ENCODE peak calls at places on chromosome 4, in seven cellular contexts. B is transverse colon, Q is MM.1S, K is heart left ventricle, M is HFF-Myc, C is cardiac fibroblast, V is mucosa of descending colon. X is an unnamed sample.

GRCh38 chr4:114012749-114013148 is 33.3 kb upstream of the ARSJ start:
- DNase-seq in K (no peak), Q (no peak), V (no peak), C (no peak), B (no peak), M (no peak), X (no peak)

GRCh38 chr4:89298160-89298559 is 9.4 kb downstream of the GPRIN3 start:
- DNase-seq in C (no peak), V (peak; percentile 40), M (no peak), Q (peak; percentile 88), K (no peak), B (peak; percentile 66), X (no peak)

GRCh38 chr4:156971168-156971601 is 414 bp downstream of the PDGFC start:
- DNase-seq in K (peak; percentile 25), B (peak; percentile 21), M (no peak), Q (no peak), C (no peak), V (peak; percentile 51), X (no peak)

GRCh38 chr4:35500812-35501211 is 743.5 kb downstream of the ARAP2 start:
- DNase-seq in C (no peak), K (no peak), B (no peak), M (no peak), Q (peak; percentile 67), V (no peak), X (no peak)

GRCh38 chr4:96186593-96186992 is 346.7 kb downstream of the PDHA2 start:
- DNase-seq in B (no peak), Q (no peak), C (peak; percentile 4), V (no peak), M (no peak), K (no peak), X (no peak)

GRCh38 chr4:6668391-6668790 is 25.3 kb upstream of the S100P start:
- DNase-seq in C (no peak), M (no peak), Q (no peak), K (no peak), B (no peak), V (no peak), X (no peak)

GRCh38 chr4:155866177-155866576 is at the start of gene ASIC5:
- DNase-seq in B (no peak), V (no peak), Q (no peak), C (no peak), K (no peak), M (no peak), X (no peak)

GRCh38 chr4:22485751-22486150 is 30.1 kb downstream of the ADGRA3 start:
- DNase-seq in B (no peak), Q (no peak), V (no peak), K (no peak), M (peak; percentile 41), C (peak; percentile 76), X (no peak)

GRCh38 chr4:3660086-3660927 is 105.9 kb upstream of the ADRA2C start:
- DNase-seq in B (no peak), Q (no peak), M (no peak), C (no peak), V (no peak), K (no peak), X (no peak)

GRCh38 chr4:34091451-34091850 is 2152.9 kb downstream of the ARAP2 start:
- DNase-seq in K (no peak), V (no peak), M (no peak), C (peak; percentile 65), Q (peak; percentile 31), B (no peak), X (no peak)

GRCh38 chr4:110503588-110504435 is 27.9 kb downstream of the ENPEP start:
- DNase-seq in B (no peak), Q (peak; percentile 32), M (no peak), C (peak; percentile 44), K (no peak), V (no peak), X (no peak)

GRCh38 chr4:73891739-73892405 is 22.7 kb downstream of the CXCL1 start:
- DNase-seq in C (peak; percentile 93), V (no peak), K (no peak), Q (no peak), M (peak; percentile 62), B (no peak), X (no peak)

GRCh38 chr4:2785613-2786012 is 7.3 kb upstream of the SH3BP2 start:
- DNase-seq in Q (peak; percentile 47), K (peak; percentile 16), V (no peak), M (no peak), C (no peak), B (no peak), X (no peak)

GRCh38 chr4:146643812-146644401 is 5.2 kb downstream of the POU4F2 start:
- DNase-seq in K (no peak), V (no peak), M (peak; percentile 14), Q (peak; percentile 40), C (peak; percentile 24), B (no peak), X (peak; percentile 8)

GRCh38 chr4:102342404-102343074 is 2.7 kb downstream of the SLC39A8 start:
- DNase-seq in V (no peak), Q (no peak), K (no peak), C (no peak), B (no peak), M (no peak), X (no peak)
- H3K4me3 ChIP-seq in V (no peak overlapping the region), Q (peak overlapping the region; percentile 78), K (no peak overlapping the region), C (no peak overlapping the region), B (peak overlapping the region; percentile 70), M (no peak overlapping the region), X (no peak overlapping the region)

GRCh38 chr4:158940276-158940675 is 162.6 kb upstream of the RAPGEF2 start:
- DNase-seq in K (no peak), C (no peak), Q (no peak), V (no peak), B (no peak), M (no peak), X (no peak)

GRCh38 chr4:158945529-158946108 is 157.3 kb upstream of the RAPGEF2 start:
- DNase-seq in M (no peak), B (no peak), Q (no peak), V (no peak), K (no peak), C (no peak), X (no peak)

GRCh38 chr4:158938462-158939044 is 164.3 kb upstream of the RAPGEF2 start:
- DNase-seq in Q (no peak), C (peak; percentile 10), M (peak; percentile 54), V (no peak), K (no peak), B (no peak), X (no peak)

GRCh38 chr4:158936238-158936637 is 166.6 kb upstream of the RAPGEF2 start:
- DNase-seq in V (no peak), K (no peak), B (no peak), M (no peak), C (no peak), Q (no peak), X (no peak)

GRCh38 chr4:158941321-158941720 is 161.6 kb upstream of the RAPGEF2 start:
- DNase-seq in C (no peak), B (no peak), V (no peak), Q (no peak), M (no peak), K (no peak), X (no peak)
- TF ChIP-seq CTCF in C (no peak), B (no peak), V (no peak), Q (no peak), M (no peak), K (no peak), X (no peak)

GRCh38 chr4:11263208-11263607 is 165.5 kb downstream of the HS3ST1 start:
- DNase-seq in B (no peak), Q (no peak), C (no peak), M (no peak), K (no peak), V (no peak), X (no peak)
- H3K4me3 ChIP-seq in B (no peak overlapping the region), Q (no peak overlapping the region), C (no peak overlapping the region), M (no peak overlapping the region), K (no peak overlapping the region), V (no peak overlapping the region), X (no peak overlapping the region)

GRCh38 chr4:107379054-107379869 is 340.8 kb downstream of the PAPSS1 start:
- DNase-seq in Q (no peak), M (peak; percentile 52), V (no peak), C (peak; percentile 30), B (no peak), K (no peak), X (peak; percentile 10)
- TF ChIP-seq CTCF in Q (no peak), M (no peak), V (no peak), C (no peak), B (no peak), K (no peak), X (no peak)

GRCh38 chr4:48375651-48376291 is 34.4 kb downstream of the SLAIN2 start:
- DNase-seq in Q (no peak), B (peak; percentile 71), V (peak; percentile 62), C (peak; percentile 76), M (peak; percentile 56), K (no peak), X (no peak)
- H3K4me3 ChIP-seq in Q (no peak overlapping the region), B (no peak overlapping the region), V (no peak overlapping the region), C (no peak overlapping the region), M (no peak overlapping the region), K (no peak overlapping the region), X (no peak overlapping the region)

GRCh38 chr4:123741906-123742305 is 345.3 kb downstream of the SPRY1 start:
- DNase-seq in B (no peak), M (no peak), V (no peak), K (no peak), C (peak; percentile 84), Q (no peak), X (no peak)
- TF ChIP-seq CTCF in B (no peak), M (no peak), V (no peak), K (no peak), C (no peak), Q (no peak), X (no peak)